ENCODE peak calls at places on chromosomes 13 and 19, in six cellular contexts. F is AML-193; J is lung microvascular endothelial cell; H is tibial artery; M is T-helper 2 cell; I is stimulated activated CD4-positive, alpha-beta T cell treated with anti-CD3 and anti-CD28 coated beads, Interleukin-15, amount 100 ng/mL, for 1 hour. B is an unnamed sample.

GRCh38 chr19:3338541-3339181 is 27.7 kb upstream of the NFIC start:
- DNase-seq in J (no peak), I (no peak), H (peak; percentile 56), M (no peak), F (no peak), B (no peak)

GRCh38 chr13:113582841-113583631 is 1.5 kb upstream of the TFDP1 start:
- DNase-seq in I (no peak), F (no peak), M (no peak), H (peak; percentile 17), J (no peak), B (no peak)

GRCh38 chr19:1211494-1212234 is 6.1 kb downstream of the STK11 start:
- DNase-seq in J (peak; percentile 97), H (no peak), I (no peak), F (no peak), M (no peak), B (peak; percentile 25)

GRCh38 chr19:17090501-17091074 is 15.0 kb downstream of the MYO9B start:
- DNase-seq in H (no peak), F (no peak), J (peak; percentile 78), M (no peak), I (no peak), B (peak; percentile 36)

GRCh38 chr19:41421314-41421713 is 5.9 kb downstream of the B3GNT8 start:
- DNase-seq in M (no peak), F (no peak), I (no peak), J (no peak), H (no peak), B (no peak)

GRCh38 chr13:44302948-44303575 is 70.6 kb upstream of the SERP2 start:
- DNase-seq in F (no peak), M (no peak), H (no peak), I (no peak), J (no peak), B (peak; percentile 88)

GRCh38 chr13:102721800-102722231 is 27.0 kb upstream of the METTL21C start:
- DNase-seq in M (no peak), F (peak; percentile 44), I (no peak), J (peak; percentile 98), H (no peak), B (peak; percentile 56)

GRCh38 chr13:34044660-34045080 is 226.7 kb downstream of the RFC3 start:
- DNase-seq in J (no peak), H (no peak), I (no peak), F (no peak), M (no peak), B (no peak)

GRCh38 chr13:25046274-25046984 is 49.5 kb upstream of the PABPC3 start:
- DNase-seq in J (no peak), I (no peak), F (no peak), M (no peak), H (no peak), B (no peak)

GRCh38 chr19:10419646-10420443 is 493 bp upstream of the PDE4A start:
- DNase-seq in J (peak; percentile 76), H (no peak), I (no peak), F (no peak), M (no peak), B (peak; percentile 72)

GRCh38 chr13:50156140-50156539 is 140.9 kb downstream of the KCNRG start:
- DNase-seq in J (no peak), I (no peak), M (no peak), H (no peak), F (no peak), B (peak; percentile 65)

GRCh38 chr13:49953560-49953959 is 17.4 kb upstream of the SPRYD7 start:
- DNase-seq in J (no peak), F (no peak), H (no peak), I (no peak), M (no peak), B (no peak)

GRCh38 chr13:43749503-43749902 is 37.3 kb downstream of the ENOX1 start:
- DNase-seq in F (no peak), J (no peak), M (no peak), H (no peak), I (no peak), B (no peak)

GRCh38 chr13:108306768-108307332 is 37.3 kb downstream of the TNFSF13B start:
- DNase-seq in H (no peak), F (no peak), M (no peak), I (no peak), J (peak; percentile 8), B (no peak)

GRCh38 chr13:101492251-101492910 is 39.9 kb downstream of the ITGBL1 start:
- DNase-seq in H (no peak), M (no peak), I (no peak), F (no peak), J (peak; percentile 76), B (no peak)

GRCh38 chr19:50818859-50819472 is 4.6 kb downstream of the KLK1 start:
- DNase-seq in I (no peak), J (no peak), M (no peak), H (no peak), F (no peak), B (no peak)

GRCh38 chr13:29359181-29359580 is 236.3 kb downstream of the SLC7A1 start:
- DNase-seq in M (no peak), H (no peak), F (no peak), I (no peak), J (no peak), B (no peak)

GRCh38 chr13:114129649-114130062 is 2.8 kb downstream of the RASA3 start:
- DNase-seq in H (no peak), M (no peak), F (peak; percentile 36), J (peak; percentile 61), I (no peak), B (no peak)

GRCh38 chr13:93345061-93345460 is 118.5 kb downstream of the GPC6 start:
- DNase-seq in I (no peak), J (no peak), F (no peak), M (no peak), H (no peak), B (no peak)

GRCh38 chr13:59452189-59452588 is 711.5 kb downstream of the DIAPH3 start:
- DNase-seq in F (peak; percentile 88), M (no peak), J (no peak), I (no peak), H (peak; percentile 26), B (no peak)